ENCODE peak calls at places on chromosomes 4 and X, in seven cellular contexts. W, O, F, D, C, S and K are unnamed samples.

GRCh38 chrX:110409925-110410324 is 51.3 kb downstream of the RTL9 start:
- DNase-seq in D (no peak), C (peak), S (no peak), F (no peak), W (peak), O (no peak), K (no peak)

GRCh38 chrX:114075073-114075673 is 508.7 kb upstream of the HTR2C start:
- DNase-seq in F (no peak), S (no peak), O (no peak), D (no peak), W (no peak), C (no peak), K (no peak)

GRCh38 chr4:128061566-128062536 is 739 bp downstream of the LARP1B start:
- DNase-seq in D (peak), W (peak), F (peak), O (peak), S (peak), C (peak), K (peak)

GRCh38 chrX:115494133-115494532 is 66.8 kb upstream of the PLS3 start:
- DNase-seq in C (peak), O (no peak), D (no peak), W (no peak), S (peak), F (no peak), K (peak)

GRCh38 chr4:40840255-40840984 is 90.7 kb downstream of the NSUN7 start:
- DNase-seq in O (no peak), S (no peak), D (no peak), F (no peak), W (no peak), C (no peak), K (no peak)

GRCh38 chr4:55398461-55398860 is 2.7 kb downstream of the TMEM165 start:
- DNase-seq in S (no peak), W (no peak), D (no peak), F (no peak), C (peak), O (no peak), K (no peak)

GRCh38 chr4:87530868-87531267 is 1.7 kb upstream of the SPARCL1 start:
- DNase-seq in S (no peak), W (no peak), C (peak), D (peak), F (no peak), O (peak), K (peak)

GRCh38 chr4:26596843-26597242 is 13.0 kb downstream of the TBC1D19 start:
- DNase-seq in D (no peak), F (no peak), S (no peak), C (no peak), W (no peak), O (no peak), K (no peak)

GRCh38 chrX:131741103-131741581 is 197.3 kb downstream of the OR13H1 start:
- DNase-seq in C (peak), F (no peak), D (no peak), O (no peak), S (no peak), W (no peak), K (no peak)

GRCh38 chr4:38060829-38061431 is 100.7 kb downstream of the PTTG2 start:
- DNase-seq in W (no peak), F (no peak), C (peak), O (no peak), S (no peak), D (no peak), K (no peak)

GRCh38 chrX:18353931-18354368 is 538 bp downstream of the SCML2 start:
- DNase-seq in F (no peak), C (no peak), W (peak), D (no peak), S (no peak), O (no peak), K (no peak)

GRCh38 chr4:15336410-15337184 is 91.2 kb upstream of the C1QTNF7 start:
- DNase-seq in C (peak), W (no peak), S (no peak), F (no peak), D (no peak), O (no peak), K (no peak)

GRCh38 chrX:66672106-66672505 is 33.2 kb upstream of the EDA2R start:
- DNase-seq in C (peak), D (no peak), S (no peak), F (no peak), O (no peak), W (no peak), K (no peak)

GRCh38 chr4:166091914-166092510 is 219.0 kb downstream of the TLL1 start:
- DNase-seq in W (no peak), S (no peak), C (peak), D (no peak), F (no peak), O (peak), K (peak)

GRCh38 chr4:184330008-184330400 is 112.3 kb upstream of the ENPP6 start:
- DNase-seq in C (no peak), W (no peak), S (no peak), O (no peak), D (peak), F (no peak), K (no peak)

GRCh38 chr4:25703731-25704388 is 48.2 kb downstream of the SLC34A2 start:
- DNase-seq in S (no peak), W (no peak), D (no peak), C (peak), O (no peak), F (no peak), K (no peak)

GRCh38 chr4:8502371-8502770 is 61.8 kb downstream of the TRMT44 start:
- DNase-seq in D (no peak), F (no peak), C (no peak), W (no peak), S (no peak), O (no peak), K (no peak)

GRCh38 chr4:53937918-53938317 is 126.5 kb downstream of the CHIC2 start:
- DNase-seq in F (no peak), D (no peak), C (peak), W (no peak), S (no peak), O (no peak), K (no peak)

GRCh38 chrX:79366888-79367749 is at the start of gene ITM2A:
- DNase-seq in F (peak), W (peak), O (no peak), D (peak), C (no peak), S (peak), K (peak)

GRCh38 chrX:8358302-8358701 is 106.3 kb upstream of the VCX3B start:
- DNase-seq in O (no peak), W (no peak), C (no peak), F (no peak), S (no peak), D (no peak), K (no peak)

GRCh38 chr4:126916626-126917140 is 716.1 kb upstream of the INTU start:
- DNase-seq in D (no peak), S (no peak), F (no peak), W (no peak), O (no peak), C (peak), K (no peak)

GRCh38 chr4:3434891-3435683 is 6.7 kb upstream of the HGFAC start:
- DNase-seq in W (no peak), D (no peak), F (no peak), S (no peak), C (no peak), O (no peak), K (no peak)

GRCh38 chrX:50814701-50815476 is 895 bp upstream of the SHROOM4 start:
- DNase-seq in C (peak), F (no peak), W (no peak), S (peak), O (no peak), D (no peak), K (peak)

GRCh38 chr4:105137460-105137859 is 9.2 kb upstream of the TET2 start:
- DNase-seq in S (no peak), F (no peak), C (no peak), O (no peak), D (no peak), W (peak), K (no peak)

GRCh38 chr4:74237425-74237966 is 70.8 kb upstream of the EPGN start:
- DNase-seq in D (no peak), F (no peak), S (no peak), O (no peak), W (no peak), C (no peak), K (no peak)